ENCODE peak calls at places on chromosomes 6 and 20, in ten cellular contexts. P is astrocyte; G is effector memory CD4-positive, alpha-beta T cell; S is neuronal stem cell; L is tibial artery; C is adrenal gland; W is esophagus muscularis mucosa; N is right cardiac atrium; V is CD4-positive, CD25-positive, alpha-beta regulatory T cell; K is psoas muscle. B is an unnamed sample. For H3K27me3 and H3K9me3, the result is how much of the 10 kb centered on the place peaks cover.

GRCh38 chr20:17822039-17822438 is 122.3 kb downstream of the BANF2 start:
- DNase-seq in N (no peak), W (no peak), L (no peak), K (no peak), P (no peak), S (no peak), V (no peak), G (no peak), C (no peak), B (no peak)

GRCh38 chr20:38926934-38927616 is 858 bp downstream of the FAM83D start:
- DNase-seq in C (no peak), S (no peak), N (no peak), P (no peak), G (no peak), K (no peak), W (no peak), L (no peak), V (no peak), B (no peak)

GRCh38 chr6:42735976-42736375 is 9.9 kb downstream of the TBCC start:
- DNase-seq in N (no peak), K (no peak), P (no peak), W (no peak), C (no peak), V (no peak), S (no peak), L (no peak), G (no peak), B (no peak)

GRCh38 chr6:24743265-24743943 is 24.4 kb upstream of the C6orf62 start:
- DNase-seq in W (no peak), K (no peak), N (no peak), S (no peak), L (no peak), P (peak), C (peak), V (peak), G (no peak), B (peak)

GRCh38 chr6:49284134-49284533 is 178.9 kb downstream of the MMUT start:
- DNase-seq in W (no peak), G (no peak), V (no peak), L (no peak), K (no peak), S (no peak), P (no peak), C (no peak), N (no peak), B (no peak)

GRCh38 chr6:29675561-29675960 is 5.4 kb downstream of the ZFP57 start:
- DNase-seq in N (no peak), P (no peak), S (no peak), L (no peak), V (no peak), W (no peak), C (no peak), G (no peak), K (no peak), B (no peak)

GRCh38 chr20:36575066-36575743 is 1.8 kb downstream of the TGIF2 start:
- DNase-seq in W (no peak), V (peak), P (peak), K (peak), C (peak), L (no peak), S (no peak), G (no peak), N (peak), B (peak)

GRCh38 chr6:47209632-47210031 is 100.1 kb downstream of the TNFRSF21 start:
- DNase-seq in L (no peak), S (no peak), W (no peak), N (peak), C (no peak), K (no peak), G (no peak), P (peak), V (no peak), B (peak)

GRCh38 chr6:147776631-147777030 is 268.1 kb downstream of the SAMD5 start:
- DNase-seq in P (no peak), C (no peak), K (no peak), N (no peak), L (no peak), W (no peak), S (no peak), G (no peak), V (no peak), B (no peak)

GRCh38 chr6:46989384-46989783 is 52.7 kb downstream of the ADGRF1 start:
- DNase-seq in S (no peak), C (peak), N (no peak), P (no peak), V (no peak), L (peak), K (no peak), W (no peak), G (no peak), B (peak)

GRCh38 chr6:53741417-53741816 is 53.4 kb upstream of the LRRC1 start:
- DNase-seq in W (peak), S (no peak), P (no peak), K (no peak), V (peak), G (no peak), L (no peak), C (no peak), N (peak), B (no peak)

GRCh38 chr6:106630366-106630765 is 988 bp downstream of the QRSL1 start:
- DNase-seq in V (peak), G (no peak), W (no peak), S (no peak), L (no peak), C (no peak), K (no peak), P (no peak), N (no peak), B (no peak)

GRCh38 chr6:111781055-111781708 is 92.1 kb downstream of the FYN start:
- DNase-seq in S (no peak), K (no peak), L (no peak), N (peak), C (no peak), W (no peak), V (no peak), G (no peak), P (no peak), B (peak)

GRCh38 chr6:154579046-154579823 is 68.8 kb upstream of the CNKSR3 start:
- DNase-seq in P (no peak), N (no peak), W (peak), V (no peak), K (no peak), C (no peak), S (no peak), G (no peak), L (no peak), B (no peak)

GRCh38 chr6:114253431-114253830 is 89.4 kb downstream of the HS3ST5 start:
- DNase-seq in L (no peak), K (no peak), C (no peak), P (no peak), S (no peak), G (no peak), V (no peak), N (no peak), W (no peak), B (no peak)

GRCh38 chr6:83633149-83633548 is 75.8 kb downstream of the SNAP91 start:
- DNase-seq in L (no peak), S (no peak), W (no peak), P (no peak), G (no peak), K (no peak), N (no peak), V (no peak), C (no peak), B (no peak)

GRCh38 chr6:93048381-93048780 is 371.0 kb downstream of the EPHA7 start:
- DNase-seq in W (no peak), L (no peak), S (no peak), N (no peak), V (no peak), C (no peak), K (no peak), G (no peak), P (no peak), B (no peak)

GRCh38 chr6:24658573-24659511 is 7.9 kb downstream of the TDP2 start:
- DNase-seq in L (no peak), P (no peak), N (no peak), K (no peak), V (no peak), W (no peak), C (no peak), G (no peak), S (no peak), B (no peak)

DNA sequence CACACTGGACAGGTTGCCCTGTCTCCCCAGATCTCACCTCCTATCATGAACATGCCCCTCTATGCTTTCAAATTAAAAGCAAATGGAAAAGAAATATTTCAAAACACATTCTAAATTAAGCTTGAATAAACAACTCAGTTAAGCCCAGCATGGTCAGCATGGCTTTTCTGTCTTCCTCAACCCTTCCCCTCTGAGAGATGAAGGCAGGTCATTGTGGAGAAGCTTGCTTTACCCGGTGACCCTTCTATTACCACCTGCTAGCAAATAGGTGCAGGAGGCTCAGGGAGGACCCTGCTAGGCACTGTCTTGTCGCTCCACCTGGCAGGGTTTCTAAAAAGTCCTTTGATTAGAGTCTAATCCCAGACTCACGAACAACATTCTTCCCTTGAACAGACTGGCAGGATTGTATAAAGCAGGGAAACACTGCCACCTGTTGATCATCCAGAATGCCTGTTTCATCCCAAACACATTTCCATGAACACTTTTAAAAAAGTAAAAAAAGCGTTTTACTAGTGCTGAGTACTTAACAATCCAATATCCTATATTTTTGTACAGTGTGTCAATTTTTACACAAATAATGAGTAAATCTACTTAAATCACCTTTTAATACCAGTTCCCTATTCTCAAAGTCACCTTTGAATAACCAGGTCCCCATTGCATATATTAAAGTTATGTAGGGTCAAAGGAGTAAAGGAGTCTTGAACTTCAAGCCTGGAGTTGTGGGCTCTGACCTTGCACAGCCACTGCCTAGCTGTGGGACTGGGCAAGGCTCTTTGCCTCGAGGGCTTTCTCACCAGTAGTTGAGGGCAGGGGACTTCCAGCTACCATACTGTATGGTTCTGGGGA is 75.5 kb downstream of the GPR6 start:
- DNase-seq in G (no peak), K (no peak), N (no peak), V (peak), S (peak), L (no peak), P (peak), W (peak), C (peak), B (no peak)
- H3K4me3 ChIP-seq in G (no peak), K (no peak), N (no peak), V (no peak), S (no peak), L (no peak), P (no peak), W (no peak), C (no peak), B (no peak)

GRCh38 chr6:80610821-80611220 is 504.4 kb downstream of the BCKDHB start:
- DNase-seq in G (no peak), L (no peak), N (no peak), W (no peak), K (no peak), C (no peak), V (no peak), P (peak), S (no peak), B (peak)

GRCh38 chr6:80607814-80608391 is 501.4 kb downstream of the BCKDHB start:
- DNase-seq in K (no peak), G (no peak), C (peak), P (peak), N (no peak), V (no peak), S (no peak), L (no peak), W (no peak), B (peak)

GRCh38 chr6:80608881-80609280 is 502.4 kb downstream of the BCKDHB start:
- DNase-seq in N (no peak), L (no peak), V (no peak), W (no peak), K (no peak), S (no peak), C (no peak), G (no peak), P (peak), B (peak)

DNA sequence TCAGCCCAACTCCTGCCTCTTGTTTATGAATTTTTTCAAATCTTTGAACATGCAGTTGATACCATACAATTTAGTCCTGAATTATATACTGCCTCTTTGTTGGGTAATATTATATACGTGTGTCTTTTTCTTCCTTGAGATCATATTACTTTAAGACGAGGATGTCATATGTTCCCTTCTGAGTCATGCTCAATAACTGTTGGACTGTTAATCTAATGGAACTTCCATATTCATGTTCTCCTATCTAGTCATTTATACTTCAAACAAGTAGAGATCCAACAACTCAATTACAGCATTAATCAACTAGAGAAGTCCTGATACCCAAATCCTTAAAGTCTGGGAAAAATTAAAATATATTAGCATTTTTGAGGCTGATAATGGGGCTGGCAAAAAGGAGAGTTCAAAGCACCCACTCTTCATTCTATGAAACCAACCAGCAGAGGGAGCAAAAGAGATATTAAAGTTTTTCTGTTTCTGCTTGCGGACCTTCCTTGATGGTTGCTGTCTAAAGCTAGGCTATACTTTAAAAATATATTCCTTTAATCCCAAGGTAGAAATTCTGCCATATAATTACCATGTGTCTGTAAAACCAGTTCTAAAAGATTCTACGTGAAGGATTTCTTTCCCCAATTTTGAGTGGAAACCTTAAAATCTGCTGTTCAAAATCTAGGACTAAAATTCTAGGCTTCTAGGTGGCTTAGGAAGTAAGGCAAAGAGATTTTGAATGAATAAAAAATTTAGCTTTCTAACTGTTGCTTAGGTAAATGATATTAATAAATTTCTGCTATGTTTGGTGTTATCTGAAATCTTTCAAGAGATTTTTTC is 498.9 kb downstream of the BCKDHB start:
- DNase-seq in W (no peak), K (no peak), N (no peak), V (peak), G (no peak), L (no peak), P (peak), S (peak), C (no peak), B (no peak)
- H3K27me3 ChIP-seq in W (under half), K (under half), N (under half), V (under half), G (under half), L (under half), P (under half), S (under half), C (under half), B (under half)

GRCh38 chr20:59993736-59994484 is 35.7 kb downstream of the CDH26 start:
- DNase-seq in L (no peak), P (no peak), V (no peak), N (no peak), K (no peak), G (no peak), S (no peak), W (peak), C (no peak), B (no peak)

GRCh38 chr20:59994697-59995122 is 36.5 kb downstream of the CDH26 start:
- DNase-seq in S (peak), N (peak), P (no peak), V (no peak), W (peak), L (no peak), C (no peak), K (no peak), G (no peak), B (peak)

GRCh38 chr20:59999502-59999901 is 41.3 kb downstream of the CDH26 start:
- DNase-seq in G (no peak), C (no peak), P (no peak), W (peak), S (no peak), N (no peak), V (no peak), L (no peak), K (no peak), B (no peak)

GRCh38 chr20:59997886-59998285 is 39.7 kb downstream of the CDH26 start:
- DNase-seq in G (no peak), W (peak), V (no peak), K (no peak), P (no peak), N (no peak), L (no peak), C (no peak), S (no peak), B (no peak)

GRCh38 chr20:59996112-59996511 is 37.9 kb downstream of the CDH26 start:
- DNase-seq in C (no peak), G (no peak), N (no peak), L (no peak), S (no peak), V (no peak), K (no peak), P (no peak), W (no peak), B (no peak)
- H3K9me3 ChIP-seq in C (under half), G (under half), N (under half), L (under half), S (under half), V (under half), K (under half), P (under half), W (under half), B (under half)

GRCh38 chr6:134316733-134317431 is 1.0 kb downstream of the SGK1 start:
- DNase-seq in L (no peak), K (no peak), G (no peak), C (peak), W (no peak), N (no peak), V (no peak), S (no peak), P (no peak), B (no peak)
- H3K4me3 ChIP-seq in L (peak), K (peak), G (peak), C (peak), W (peak), N (peak), V (peak), S (no peak), P (peak), B (peak)

GRCh38 chr6:37693546-37694250 is 4.0 kb downstream of the MDGA1 start:
- DNase-seq in V (no peak), P (no peak), L (no peak), W (no peak), K (no peak), S (no peak), G (no peak), N (no peak), C (no peak), B (no peak)

GRCh38 chr6:37693079-37693478 is 4.6 kb downstream of the MDGA1 start:
- DNase-seq in G (no peak), S (no peak), V (no peak), L (no peak), W (no peak), P (no peak), N (no peak), K (no peak), C (no peak), B (no peak)

GRCh38 chr6:37695857-37696219 is 1.8 kb downstream of the MDGA1 start:
- DNase-seq in G (no peak), W (no peak), C (no peak), V (no peak), K (no peak), S (no peak), P (peak), L (no peak), N (peak), B (no peak)

GRCh38 chr6:37695273-37695672 is 2.4 kb downstream of the MDGA1 start:
- DNase-seq in W (no peak), C (no peak), N (peak), V (no peak), K (no peak), L (no peak), G (no peak), S (no peak), P (no peak), B (no peak)

GRCh38 chr6:37694259-37694658 is 3.4 kb downstream of the MDGA1 start:
- DNase-seq in G (no peak), N (no peak), V (no peak), W (no peak), P (no peak), S (no peak), L (no peak), K (no peak), C (no peak), B (no peak)
- H3K27me3 ChIP-seq in G (under half), N (under half), V (under half), W (under half), P (under half), S (under half), L (under half), K (under half), C (under half), B (under half)

GRCh38 chr6:5753187-5753586 is 253.5 kb downstream of the NRN1 start:
- DNase-seq in K (no peak), L (no peak), G (no peak), P (no peak), N (no peak), S (no peak), W (no peak), V (no peak), C (no peak), B (no peak)
- H3K9me3 ChIP-seq in K (under half), L (under half), G (under half), P (under half), N (under half), S (under half), W (under half), V (under half), C (under half), B (under half)